ENCODE peak calls at places on chromosome 14, in six cellular contexts. D, K, F, S, N and X are unnamed samples.
A peak's percentile ranks its signal among the peaks of the same experiment; 100 is the strongest.

GRCh38 chr14:104334812-104335161 is 196.4 kb downstream of the KIF26A start:
- DNase-seq in D (no peak), K (no peak), F (no peak), S (no peak), N (peak; percentile 35), X (no peak)

GRCh38 chr14:73773441-73774243 is 59.5 kb upstream of the PNMA1 start:
- DNase-seq in D (no peak), K (no peak), F (peak; percentile 9), S (no peak), N (no peak), X (no peak)

GRCh38 chr14:51242545-51243490 is 2.8 kb downstream of the TMX1 start:
- DNase-seq in D (no peak), K (no peak), F (no peak), S (no peak), N (no peak), X (no peak)

GRCh38 chr14:90727082-90727481 is 89.1 kb downstream of the TTC7B start:
- DNase-seq in D (no peak), K (no peak), F (no peak), S (no peak), N (no peak), X (no peak)

GRCh38 chr14:23829736-23830474 is 123.7 kb upstream of the DHRS4 start:
- DNase-seq in D (no peak), K (peak; percentile 96), F (peak; percentile 59), S (peak; percentile 93), N (no peak), X (no peak)

GRCh38 chr14:104975481-104976197 is 2.5 kb downstream of the AHNAK2 start:
- DNase-seq in D (no peak), K (no peak), F (no peak), S (no peak), N (peak; percentile 49), X (no peak)

GRCh38 chr14:54226103-54226502 is 170.7 kb upstream of the CDKN3 start:
- DNase-seq in D (no peak), K (no peak), F (no peak), S (no peak), N (no peak), X (no peak)

GRCh38 chr14:104441275-104442106 is 138.1 kb upstream of the C14orf180 start:
- DNase-seq in D (no peak), K (no peak), F (no peak), S (no peak), N (no peak), X (no peak)

GRCh38 chr14:59868021-59868420 is 2.6 kb downstream of the RTN1 start:
- DNase-seq in D (no peak), K (no peak), F (no peak), S (no peak), N (no peak), X (no peak)

GRCh38 chr14:103626150-103626850 is 2.7 kb upstream of the KLC1 start:
- DNase-seq in D (no peak), K (no peak), F (no peak), S (no peak), N (no peak), X (peak; percentile 57)

GRCh38 chr14:68664225-68664681 is 128.6 kb downstream of the ZFP36L1 start:
- DNase-seq in D (no peak), K (no peak), F (no peak), S (no peak), N (no peak), X (no peak)

GRCh38 chr14:51692646-51693045 is 40.9 kb downstream of the FRMD6 start:
- DNase-seq in D (no peak), K (no peak), F (no peak), S (no peak), N (no peak), X (no peak)

GRCh38 chr14:105879867-105880561 is 353.6 kb downstream of the TMEM121 start:
- DNase-seq in D (peak; percentile 0), K (no peak), F (peak; percentile 29), S (no peak), N (peak; percentile 43), X (peak; percentile 63)

GRCh38 chr14:105616802-105617192 is 90.4 kb downstream of the TMEM121 start:
- DNase-seq in D (no peak), K (no peak), F (no peak), S (no peak), N (peak; percentile 41), X (no peak)

GRCh38 chr14:86311151-86311550 is 781.2 kb downstream of the FLRT2 start:
- DNase-seq in D (no peak), K (no peak), F (no peak), S (no peak), N (no peak), X (no peak)

GRCh38 chr14:61498811-61499210 is 177.4 kb downstream of the PRKCH start:
- DNase-seq in D (no peak), K (no peak), F (no peak), S (no peak), N (no peak), X (no peak)

GRCh38 chr14:92719890-92720323 is 28.5 kb downstream of the LGMN start:
- DNase-seq in D (no peak), K (peak; percentile 93), F (peak; percentile 44), S (no peak), N (no peak), X (no peak)

DNA sequence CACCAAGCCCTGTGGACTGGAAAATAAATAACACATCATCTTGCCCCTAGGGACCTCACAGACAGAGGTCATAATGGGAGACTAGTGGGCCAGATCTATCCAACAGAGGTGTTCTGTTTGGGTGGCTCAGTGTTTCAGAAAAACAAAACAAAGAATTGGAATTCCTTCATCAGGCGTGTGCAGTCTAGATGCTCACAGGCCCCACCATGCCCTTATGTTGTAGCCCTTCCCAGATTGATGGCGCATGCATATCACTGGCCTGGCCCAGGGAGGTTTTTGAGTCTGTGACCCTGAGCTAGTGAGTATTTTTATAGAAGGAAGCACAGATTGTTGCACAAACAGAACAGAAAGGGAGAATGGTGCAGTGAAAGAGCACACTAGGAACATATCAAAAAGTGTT is 859.6 kb downstream of the BCL11B start:
- DNase-seq in D (no peak), K (no peak), F (no peak), S (no peak), N (no peak), X (no peak)
- H3K4me3 ChIP-seq in D (no peak overlapping the region), K (no peak overlapping the region), F (no peak overlapping the region), S (no peak overlapping the region), N (no peak overlapping the region), X (no peak overlapping the region)

DNA sequence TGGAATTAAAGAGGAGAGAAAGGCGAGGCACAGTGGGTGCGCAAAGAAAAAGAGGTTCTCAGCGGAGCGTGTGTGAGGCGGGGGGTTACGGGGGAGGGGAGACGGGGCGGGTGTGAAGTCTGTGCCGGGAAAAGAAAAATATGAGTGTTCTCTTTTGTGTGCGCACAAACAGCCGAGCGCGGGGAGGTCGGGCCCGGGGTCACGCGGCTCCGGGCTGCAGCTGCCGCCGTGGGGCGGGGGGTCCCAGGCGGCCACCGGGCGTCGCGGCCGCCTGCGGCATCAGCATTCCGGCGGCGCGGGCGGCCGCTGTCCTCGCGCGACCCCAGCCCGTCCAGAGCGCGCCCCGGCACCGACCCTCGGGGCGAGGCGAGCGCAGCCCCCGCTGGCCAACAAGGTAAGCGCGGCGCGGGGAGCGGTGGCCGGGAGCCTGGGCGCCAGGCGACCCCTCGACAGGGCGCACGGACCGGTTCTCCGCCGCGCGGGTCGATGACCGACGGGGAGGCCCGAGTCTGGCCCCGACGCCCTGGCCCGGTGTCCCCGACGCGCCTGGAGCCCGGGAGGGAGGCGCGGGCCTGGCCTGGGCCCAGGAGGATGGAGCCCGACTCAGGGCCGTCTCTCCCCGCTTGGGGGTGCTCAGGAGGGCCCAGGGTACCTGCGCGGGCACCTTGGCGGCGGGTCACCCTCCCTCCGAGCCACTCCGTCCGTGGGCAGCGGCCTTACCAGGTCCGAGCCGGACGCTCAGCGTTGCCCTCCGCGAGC is 103.9 kb upstream of the DIO3 start:
- DNase-seq in D (no peak), K (no peak), F (no peak), S (no peak), N (no peak), X (no peak)
- H3K4me3 ChIP-seq in D (no peak overlapping the region), K (no peak overlapping the region), F (no peak overlapping the region), S (no peak overlapping the region), N (no peak overlapping the region), X (no peak overlapping the region)

GRCh38 chr14:39028620-39029019 is 74.4 kb downstream of the SEC23A start:
- DNase-seq in D (no peak), K (no peak), F (no peak), S (no peak), N (no peak), X (no peak)

GRCh38 chr14:39025810-39026627 is 77.0 kb downstream of the SEC23A start:
- DNase-seq in D (no peak), K (no peak), F (no peak), S (peak; percentile 75), N (no peak), X (no peak)

GRCh38 chr14:39029789-39030188 is 73.2 kb downstream of the SEC23A start:
- DNase-seq in D (no peak), K (no peak), F (no peak), S (no peak), N (no peak), X (no peak)

GRCh38 chr14:39025250-39025809 is 77.7 kb downstream of the SEC23A start:
- DNase-seq in D (no peak), K (no peak), F (no peak), S (no peak), N (no peak), X (no peak)

GRCh38 chr14:39023939-39024871 is 78.8 kb downstream of the SEC23A start:
- DNase-seq in D (no peak), K (no peak), F (no peak), S (no peak), N (no peak), X (no peak)
- H3K4me3 ChIP-seq in D (no peak overlapping the region), K (no peak overlapping the region), F (no peak overlapping the region), S (no peak overlapping the region), N (no peak overlapping the region), X (no peak overlapping the region)

GRCh38 chr14:89364316-89364715 is 52.7 kb downstream of the FOXN3 start:
- DNase-seq in D (no peak), K (no peak), F (no peak), S (no peak), N (no peak), X (no peak)
- H3K4me3 ChIP-seq in D (peak overlapping the region; percentile 50), K (no peak overlapping the region), F (no peak overlapping the region), S (no peak overlapping the region), N (no peak overlapping the region), X (no peak overlapping the region)

GRCh38 chr14:56195219-56195618 is 77.0 kb downstream of the PELI2 start:
- DNase-seq in D (no peak), K (no peak), F (no peak), S (no peak), N (no peak), X (peak; percentile 81)
- H3K4me3 ChIP-seq in D (no peak overlapping the region), K (no peak overlapping the region), F (no peak overlapping the region), S (no peak overlapping the region), N (no peak overlapping the region), X (peak overlapping the region; percentile 43)